ENCODE peak calls at places on chromosomes 3 and 15, in eight cellular contexts. One of them, this sample, is unnamed.

GRCh38 chr3:99943931-99944761 is 126.5 kb downstream of the CMSS1 start:
- DNase-seq in GM23248: no peak
- DNase-seq in HCT116: no peak
- DNase-seq in PC-3: peak; percentile 58
- DNase-seq in SK-N-SH: no peak
- DNase-seq in MM.1S: peak; percentile 23
- DNase-seq in neural progenitor cell: peak; percentile 24
- DNase-seq in OCI-LY7: no peak
- DNase-seq in this sample: no peak

GRCh38 chr15:92452143-92452542 is 58.5 kb downstream of the ST8SIA2 start:
- DNase-seq in OCI-LY7: no peak
- DNase-seq in neural progenitor cell: no peak
- DNase-seq in PC-3: no peak
- DNase-seq in GM23248: no peak
- DNase-seq in SK-N-SH: no peak
- DNase-seq in HCT116: no peak
- DNase-seq in MM.1S: no peak
- DNase-seq in this sample: no peak

GRCh38 chr3:112555535-112556170 is 6.1 kb downstream of the ATG3 start:
- DNase-seq in MM.1S: no peak
- DNase-seq in neural progenitor cell: no peak
- DNase-seq in PC-3: peak; percentile 17
- DNase-seq in GM23248: peak; percentile 6
- DNase-seq in HCT116: no peak
- DNase-seq in OCI-LY7: no peak
- DNase-seq in SK-N-SH: no peak
- DNase-seq in this sample: no peak

GRCh38 chr15:58520936-58521292 is 89.1 kb downstream of the LIPC start:
- DNase-seq in neural progenitor cell: peak; percentile 52
- DNase-seq in OCI-LY7: no peak
- DNase-seq in SK-N-SH: peak; percentile 29
- DNase-seq in PC-3: no peak
- DNase-seq in HCT116: no peak
- DNase-seq in MM.1S: no peak
- DNase-seq in GM23248: no peak
- DNase-seq in this sample: no peak

GRCh38 chr15:75069301-75069925 is 46.0 kb downstream of the PPCDC start:
- DNase-seq in PC-3: no peak
- DNase-seq in OCI-LY7: peak; percentile 69
- DNase-seq in neural progenitor cell: no peak
- DNase-seq in MM.1S: peak; percentile 74
- DNase-seq in HCT116: no peak
- DNase-seq in GM23248: no peak
- DNase-seq in SK-N-SH: no peak
- DNase-seq in this sample: no peak

GRCh38 chr3:45253316-45253715 is 27.2 kb upstream of the TMEM158 start:
- DNase-seq in PC-3: no peak
- DNase-seq in neural progenitor cell: no peak
- DNase-seq in OCI-LY7: no peak
- DNase-seq in GM23248: no peak
- DNase-seq in HCT116: no peak
- DNase-seq in SK-N-SH: no peak
- DNase-seq in MM.1S: no peak
- DNase-seq in this sample: no peak

GRCh38 chr3:185439745-185440466 is 58.9 kb downstream of the TMEM41A start:
- DNase-seq in neural progenitor cell: no peak
- DNase-seq in OCI-LY7: no peak
- DNase-seq in GM23248: no peak
- DNase-seq in PC-3: no peak
- DNase-seq in MM.1S: no peak
- DNase-seq in HCT116: no peak
- DNase-seq in SK-N-SH: peak; percentile 13
- DNase-seq in this sample: no peak

GRCh38 chr15:99393641-99394040 is 142.4 kb downstream of the LRRC28 start:
- DNase-seq in HCT116: no peak
- DNase-seq in PC-3: no peak
- DNase-seq in OCI-LY7: no peak
- DNase-seq in neural progenitor cell: no peak
- DNase-seq in MM.1S: no peak
- DNase-seq in GM23248: no peak
- DNase-seq in SK-N-SH: no peak
- DNase-seq in this sample: no peak

GRCh38 chr3:48524970-48525369 is 21.0 kb upstream of the SHISA5 start:
- DNase-seq in OCI-LY7: no peak
- DNase-seq in neural progenitor cell: no peak
- DNase-seq in GM23248: no peak
- DNase-seq in MM.1S: no peak
- DNase-seq in SK-N-SH: no peak
- DNase-seq in HCT116: no peak
- DNase-seq in PC-3: no peak
- DNase-seq in this sample: no peak

GRCh38 chr15:59792359-59792758 is 103.2 kb upstream of the BNIP2 start:
- DNase-seq in PC-3: no peak
- DNase-seq in neural progenitor cell: no peak
- DNase-seq in GM23248: no peak
- DNase-seq in OCI-LY7: no peak
- DNase-seq in SK-N-SH: peak; percentile 14
- DNase-seq in HCT116: no peak
- DNase-seq in MM.1S: no peak
- DNase-seq in this sample: no peak

GRCh38 chr15:76185716-76186115 is 125.6 kb downstream of the ETFA start:
- DNase-seq in GM23248: peak; percentile 87
- DNase-seq in HCT116: peak; percentile 77
- DNase-seq in MM.1S: peak; percentile 49
- DNase-seq in PC-3: peak; percentile 74
- DNase-seq in SK-N-SH: no peak
- DNase-seq in OCI-LY7: peak; percentile 56
- DNase-seq in neural progenitor cell: peak; percentile 67
- DNase-seq in this sample: peak; percentile 54

GRCh38 chr3:198081421-198081844 is 121.4 kb downstream of the LMLN start:
- DNase-seq in SK-N-SH: peak; percentile 22
- DNase-seq in GM23248: no peak
- DNase-seq in OCI-LY7: no peak
- DNase-seq in PC-3: no peak
- DNase-seq in MM.1S: peak; percentile 32
- DNase-seq in HCT116: no peak
- DNase-seq in neural progenitor cell: peak; percentile 33
- DNase-seq in this sample: no peak
- TF ChIP-seq EZH2phosphoT487 in SK-N-SH: no peak
- TF ChIP-seq EZH2phosphoT487 in GM23248: no peak
- TF ChIP-seq EZH2phosphoT487 in OCI-LY7: no peak
- TF ChIP-seq EZH2phosphoT487 in PC-3: no peak
- TF ChIP-seq EZH2phosphoT487 in MM.1S: no peak
- TF ChIP-seq EZH2phosphoT487 in HCT116: no peak
- TF ChIP-seq EZH2phosphoT487 in neural progenitor cell: peak; percentile 46
- TF ChIP-seq EZH2phosphoT487 in this sample: no peak

GRCh38 chr15:73996267-73996666 is 1.8 kb downstream of the PML start:
- DNase-seq in MM.1S: no peak
- DNase-seq in neural progenitor cell: no peak
- DNase-seq in OCI-LY7: no peak
- DNase-seq in PC-3: no peak
- DNase-seq in GM23248: peak; percentile 14
- DNase-seq in HCT116: no peak
- DNase-seq in SK-N-SH: no peak
- DNase-seq in this sample: no peak
- H3K27ac ChIP-seq in MM.1S: peak overlapping the region; percentile 50
- H3K27ac ChIP-seq in neural progenitor cell: no peak overlapping the region
- H3K27ac ChIP-seq in OCI-LY7: peak overlapping the region; percentile 36
- H3K27ac ChIP-seq in PC-3: no peak overlapping the region
- H3K27ac ChIP-seq in GM23248: peak overlapping the region; percentile 72
- H3K27ac ChIP-seq in HCT116: no peak overlapping the region
- H3K27ac ChIP-seq in SK-N-SH: no peak overlapping the region
- H3K27ac ChIP-seq in this sample: no peak overlapping the region

GRCh38 chr3:39254806-39255449 is 24.9 kb downstream of the CX3CR1 start:
- DNase-seq in OCI-LY7: peak; percentile 24
- DNase-seq in SK-N-SH: no peak
- DNase-seq in MM.1S: no peak
- DNase-seq in GM23248: peak; percentile 75
- DNase-seq in HCT116: no peak
- DNase-seq in PC-3: peak; percentile 80
- DNase-seq in neural progenitor cell: no peak
- DNase-seq in this sample: no peak
- H2AFZ ChIP-seq in OCI-LY7: peak overlapping the region; percentile 91
- H2AFZ ChIP-seq in SK-N-SH: no peak overlapping the region
- H2AFZ ChIP-seq in MM.1S: peak overlapping the region; percentile 25
- H2AFZ ChIP-seq in GM23248: no peak overlapping the region
- H2AFZ ChIP-seq in HCT116: no peak overlapping the region
- H2AFZ ChIP-seq in PC-3: no peak overlapping the region
- H2AFZ ChIP-seq in neural progenitor cell: no peak overlapping the region
- H2AFZ ChIP-seq in this sample: no peak overlapping the region

DNA sequence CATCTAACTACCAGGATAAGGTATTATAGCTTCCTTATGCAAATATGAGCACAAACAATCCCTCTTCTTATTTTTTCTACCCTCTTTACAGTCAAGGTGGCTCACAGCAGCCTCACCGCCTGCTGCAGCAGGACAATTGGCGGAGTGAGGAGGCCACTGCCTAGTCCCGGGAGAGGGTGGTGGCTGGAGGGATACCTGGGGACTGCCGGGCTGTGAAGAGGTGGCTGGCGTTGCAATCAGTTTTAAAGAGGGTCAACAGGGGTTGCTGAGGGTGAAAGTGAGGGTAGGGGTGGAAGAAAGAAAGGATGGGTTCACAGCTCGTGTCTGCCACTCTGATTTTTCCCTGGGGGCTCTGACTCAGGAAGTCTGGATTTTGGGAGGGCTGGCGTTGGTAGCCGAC is 105.1 kb upstream of the SLC6A6 start:
- DNase-seq in PC-3: no peak
- DNase-seq in MM.1S: no peak
- DNase-seq in HCT116: no peak
- DNase-seq in OCI-LY7: no peak
- DNase-seq in GM23248: no peak
- DNase-seq in SK-N-SH: no peak
- DNase-seq in neural progenitor cell: no peak
- DNase-seq in this sample: no peak
- TF ChIP-seq EZH2phosphoT487 in PC-3: no peak
- TF ChIP-seq EZH2phosphoT487 in MM.1S: no peak
- TF ChIP-seq EZH2phosphoT487 in HCT116: no peak
- TF ChIP-seq EZH2phosphoT487 in OCI-LY7: no peak
- TF ChIP-seq EZH2phosphoT487 in GM23248: no peak
- TF ChIP-seq EZH2phosphoT487 in SK-N-SH: no peak
- TF ChIP-seq EZH2phosphoT487 in neural progenitor cell: no peak
- TF ChIP-seq EZH2phosphoT487 in this sample: no peak

GRCh38 chr15:68407141-68407885 is 24.6 kb downstream of the ITGA11 start:
- DNase-seq in SK-N-SH: no peak
- DNase-seq in OCI-LY7: no peak
- DNase-seq in HCT116: no peak
- DNase-seq in PC-3: no peak
- DNase-seq in GM23248: no peak
- DNase-seq in MM.1S: no peak
- DNase-seq in neural progenitor cell: no peak
- DNase-seq in this sample: no peak
- H3K27ac ChIP-seq in SK-N-SH: no peak overlapping the region
- H3K27ac ChIP-seq in OCI-LY7: no peak overlapping the region
- H3K27ac ChIP-seq in HCT116: no peak overlapping the region
- H3K27ac ChIP-seq in PC-3: no peak overlapping the region
- H3K27ac ChIP-seq in GM23248: no peak overlapping the region
- H3K27ac ChIP-seq in MM.1S: no peak overlapping the region
- H3K27ac ChIP-seq in neural progenitor cell: no peak overlapping the region
- H3K27ac ChIP-seq in this sample: no peak overlapping the region

GRCh38 chr3:62208385-62208784 is 165.0 kb downstream of the FEZF2 start:
- DNase-seq in HCT116: no peak
- DNase-seq in MM.1S: no peak
- DNase-seq in GM23248: no peak
- DNase-seq in PC-3: no peak
- DNase-seq in neural progenitor cell: peak; percentile 16
- DNase-seq in OCI-LY7: no peak
- DNase-seq in SK-N-SH: no peak
- DNase-seq in this sample: no peak

GRCh38 chr3:62207197-62207596 is 166.2 kb downstream of the FEZF2 start:
- DNase-seq in GM23248: no peak
- DNase-seq in HCT116: no peak
- DNase-seq in MM.1S: no peak
- DNase-seq in neural progenitor cell: no peak
- DNase-seq in SK-N-SH: no peak
- DNase-seq in PC-3: no peak
- DNase-seq in OCI-LY7: no peak
- DNase-seq in this sample: no peak

GRCh38 chr3:62214850-62215249 is 158.5 kb downstream of the FEZF2 start:
- DNase-seq in OCI-LY7: no peak
- DNase-seq in neural progenitor cell: no peak
- DNase-seq in GM23248: no peak
- DNase-seq in SK-N-SH: no peak
- DNase-seq in HCT116: no peak
- DNase-seq in MM.1S: no peak
- DNase-seq in PC-3: no peak
- DNase-seq in this sample: no peak

GRCh38 chr3:62210016-62210415 is 163.3 kb downstream of the FEZF2 start:
- DNase-seq in GM23248: peak; percentile 70
- DNase-seq in SK-N-SH: no peak
- DNase-seq in OCI-LY7: no peak
- DNase-seq in PC-3: no peak
- DNase-seq in MM.1S: no peak
- DNase-seq in HCT116: no peak
- DNase-seq in neural progenitor cell: no peak
- DNase-seq in this sample: no peak

GRCh38 chr3:62211675-62212429 is 161.5 kb downstream of the FEZF2 start:
- DNase-seq in GM23248: no peak
- DNase-seq in neural progenitor cell: no peak
- DNase-seq in PC-3: peak; percentile 32
- DNase-seq in MM.1S: no peak
- DNase-seq in HCT116: no peak
- DNase-seq in SK-N-SH: no peak
- DNase-seq in OCI-LY7: no peak
- DNase-seq in this sample: no peak
- H2AFZ ChIP-seq in GM23248: no peak overlapping the region
- H2AFZ ChIP-seq in neural progenitor cell: no peak overlapping the region
- H2AFZ ChIP-seq in PC-3: no peak overlapping the region
- H2AFZ ChIP-seq in MM.1S: no peak overlapping the region
- H2AFZ ChIP-seq in HCT116: no peak overlapping the region
- H2AFZ ChIP-seq in SK-N-SH: no peak overlapping the region
- H2AFZ ChIP-seq in OCI-LY7: no peak overlapping the region
- H2AFZ ChIP-seq in this sample: no peak overlapping the region

GRCh38 chr3:13822042-13822441 is 57.8 kb downstream of the WNT7A start:
- DNase-seq in OCI-LY7: no peak
- DNase-seq in GM23248: peak; percentile 58
- DNase-seq in PC-3: peak; percentile 98
- DNase-seq in MM.1S: no peak
- DNase-seq in neural progenitor cell: no peak
- DNase-seq in HCT116: peak; percentile 55
- DNase-seq in SK-N-SH: no peak
- DNase-seq in this sample: no peak
- TF ChIP-seq EZH2phosphoT487 in OCI-LY7: no peak
- TF ChIP-seq EZH2phosphoT487 in GM23248: no peak
- TF ChIP-seq EZH2phosphoT487 in PC-3: no peak
- TF ChIP-seq EZH2phosphoT487 in MM.1S: no peak
- TF ChIP-seq EZH2phosphoT487 in neural progenitor cell: no peak
- TF ChIP-seq EZH2phosphoT487 in HCT116: no peak
- TF ChIP-seq EZH2phosphoT487 in SK-N-SH: no peak
- TF ChIP-seq EZH2phosphoT487 in this sample: no peak